ENCODE peak calls at places on chromosomes 1 and 21, in five cellular contexts. S is H54, R is A549, U is GM12892, M is ovary. Y is an unnamed sample.

GRCh38 chr1:39354572-39354971 is 136.9 kb upstream of the BMP8A start:
- DNase-seq in S (no peak), R (no peak), U (no peak), M (no peak), Y (no peak)

GRCh38 chr1:176976236-176976635 is 188.3 kb downstream of the ASTN1 start:
- DNase-seq in S (no peak), R (no peak), U (no peak), M (no peak), Y (no peak)

GRCh38 chr1:919271-919872 is 4.4 kb upstream of the SAMD11 start:
- DNase-seq in S (no peak), R (no peak), U (no peak), M (no peak), Y (no peak)

GRCh38 chr21:25980710-25981109 is 189.9 kb downstream of the APP start:
- DNase-seq in S (no peak), R (no peak), U (no peak), M (no peak), Y (no peak)

GRCh38 chr1:160018900-160019299 is 12.9 kb downstream of the PIGM start:
- DNase-seq in S (peak; percentile 35), R (no peak), U (no peak), M (no peak), Y (no peak)

GRCh38 chr1:39509360-39510009 is 18.0 kb downstream of the BMP8A start:
- DNase-seq in S (no peak), R (no peak), U (peak; percentile 57), M (peak; percentile 87), Y (no peak)

GRCh38 chr1:221429262-221429661 is 312.6 kb downstream of the DUSP10 start:
- DNase-seq in S (no peak), R (no peak), U (no peak), M (no peak), Y (no peak)

GRCh38 chr1:59520759-59521442 is 224.0 kb downstream of the FGGY start:
- DNase-seq in S (no peak), R (no peak), U (no peak), M (peak; percentile 70), Y (no peak)

GRCh38 chr1:60903591-60903990 is 178.8 kb upstream of the NFIA start:
- DNase-seq in S (no peak), R (no peak), U (no peak), M (no peak), Y (peak; percentile 66)

GRCh38 chr1:97340951-97341350 is 579.9 kb downstream of the DPYD start:
- DNase-seq in S (no peak), R (no peak), U (no peak), M (no peak), Y (no peak)

GRCh38 chr1:98677288-98677687 is 15.8 kb downstream of the SNX7 start:
- DNase-seq in S (no peak), R (no peak), U (no peak), M (no peak), Y (no peak)

GRCh38 chr1:23639460-23639859 is 52.1 kb upstream of the RPL11 start:
- DNase-seq in S (no peak), R (no peak), U (no peak), M (no peak), Y (no peak)

GRCh38 chr1:9013824-9014223 is 12.4 kb downstream of the SLC2A7 start:
- DNase-seq in S (no peak), R (no peak), U (no peak), M (no peak), Y (no peak)

GRCh38 chr1:6962390-6962955 is 177.2 kb downstream of the CAMTA1 start:
- DNase-seq in S (peak; percentile 62), R (peak; percentile 75), U (no peak), M (no peak), Y (no peak)

GRCh38 chr21:16302851-16303282 is 573.1 kb downstream of the USP25 start:
- DNase-seq in S (no peak), R (no peak), U (no peak), M (peak; percentile 53), Y (no peak)

GRCh38 chr1:26618561-26618960 is 77.3 kb upstream of the ARID1A start:
- DNase-seq in S (no peak), R (no peak), U (no peak), M (no peak), Y (no peak)

GRCh38 chr1:192809286-192810252 is 730 bp downstream of the RGS2 start:
- DNase-seq in S (no peak), R (peak; percentile 23), U (no peak), M (no peak), Y (peak; percentile 69)

GRCh38 chr1:46637444-46638083 is 21.0 kb upstream of the MOB3C start:
- DNase-seq in S (no peak), R (no peak), U (no peak), M (no peak), Y (no peak)

GRCh38 chr1:50829010-50829958 is 130.8 kb downstream of the FAF1 start:
- DNase-seq in S (no peak), R (no peak), U (no peak), M (no peak), Y (no peak)

GRCh38 chr1:106924360-106924759 is 132.1 kb upstream of the PRMT6 start:
- DNase-seq in S (peak; percentile 16), R (no peak), U (no peak), M (no peak), Y (no peak)

GRCh38 chr1:15949453-15950245 is 26.3 kb downstream of the ZBTB17 start:
- DNase-seq in S (peak; percentile 87), R (peak; percentile 74), U (peak; percentile 81), M (peak; percentile 97), Y (peak; percentile 95)

GRCh38 chr1:48200166-48200900 is 22.2 kb upstream of the SLC5A9 start:
- DNase-seq in S (no peak), R (no peak), U (no peak), M (no peak), Y (no peak)

GRCh38 chr1:212699839-212700596 is at the start of gene BATF3:
- DNase-seq in S (peak; percentile 24), R (peak; percentile 29), U (no peak), M (peak; percentile 45), Y (peak; percentile 79)

GRCh38 chr1:218887141-218887925 is 286.3 kb upstream of the LYPLAL1 start:
- DNase-seq in S (no peak), R (no peak), U (no peak), M (no peak), Y (no peak)

GRCh38 chr1:12541274-12542137 is 76.5 kb downstream of the DHRS3 start:
- DNase-seq in S (no peak), R (no peak), U (no peak), M (peak; percentile 81), Y (no peak)

GRCh38 chr1:39818482-39818881 is 29.8 kb upstream of the BMP8B start:
- DNase-seq in S (no peak), R (no peak), U (no peak), M (no peak), Y (peak; percentile 69)

GRCh38 chr21:36859744-36860501 is 106.5 kb downstream of the HLCS start:
- DNase-seq in S (peak; percentile 77), R (peak; percentile 63), U (peak; percentile 26), M (peak; percentile 45), Y (no peak)

GRCh38 chr1:240495652-240496051 is 116.3 kb downstream of the GREM2 start:
- DNase-seq in S (no peak), R (no peak), U (no peak), M (no peak), Y (no peak)

GRCh38 chr1:155472491-155472890 is 90.1 kb downstream of the ASH1L start:
- DNase-seq in S (no peak), R (no peak), U (no peak), M (no peak), Y (no peak)

GRCh38 chr1:91764471-91765115 is 121.4 kb downstream of the TGFBR3 start:
- DNase-seq in S (no peak), R (no peak), U (no peak), M (no peak), Y (no peak)

GRCh38 chr1:1360511-1361169 is 2.3 kb upstream of the MXRA8 start:
- DNase-seq in S (peak; percentile 92), R (no peak), U (no peak), M (peak; percentile 40), Y (peak; percentile 93)

GRCh38 chr1:45622891-45623394 is 911 bp downstream of the CCDC17 start:
- DNase-seq in S (no peak), R (no peak), U (no peak), M (peak; percentile 51), Y (peak; percentile 70)

GRCh38 chr1:27633640-27634165 is 1.3 kb downstream of the FGR start:
- DNase-seq in S (no peak), R (no peak), U (no peak), M (no peak), Y (no peak)

GRCh38 chr1:115791816-115792215 is 23.3 kb upstream of the CASQ2 start:
- DNase-seq in S (no peak), R (no peak), U (no peak), M (no peak), Y (no peak)

GRCh38 chr1:208187499-208188041 is 56.6 kb downstream of the PLXNA2 start:
- DNase-seq in S (no peak), R (no peak), U (peak; percentile 46), M (no peak), Y (no peak)

GRCh38 chr1:221923921-221924598 is 182.2 kb upstream of the DUSP10 start:
- DNase-seq in S (no peak), R (no peak), U (no peak), M (no peak), Y (no peak)

GRCh38 chr1:211619033-211619996 is 40.4 kb upstream of the SLC30A1 start:
- DNase-seq in S (no peak), R (no peak), U (no peak), M (no peak), Y (no peak)

GRCh38 chr1:108584320-108584968 is 24.5 kb downstream of the EEIG2 start:
- DNase-seq in S (no peak), R (no peak), U (no peak), M (no peak), Y (no peak)

GRCh38 chr1:108585343-108585742 is 25.4 kb downstream of the EEIG2 start:
- DNase-seq in S (no peak), R (no peak), U (no peak), M (no peak), Y (no peak)

GRCh38 chr1:108583757-108584156 is 23.9 kb downstream of the EEIG2 start:
- DNase-seq in S (no peak), R (no peak), U (no peak), M (no peak), Y (no peak)
- TF ChIP-seq POLR2A in S (no peak), R (no peak), U (no peak), M (no peak), Y (no peak)

GRCh38 chr1:42682739-42683529 is 716 bp downstream of the YBX1 start:
- DNase-seq in S (peak; percentile 39), R (peak; percentile 20), U (peak; percentile 56), M (peak; percentile 79), Y (peak; percentile 77)
- TF ChIP-seq POLR2A in S (peak; percentile 46), R (no peak), U (peak; percentile 83), M (no peak), Y (no peak)

DNA sequence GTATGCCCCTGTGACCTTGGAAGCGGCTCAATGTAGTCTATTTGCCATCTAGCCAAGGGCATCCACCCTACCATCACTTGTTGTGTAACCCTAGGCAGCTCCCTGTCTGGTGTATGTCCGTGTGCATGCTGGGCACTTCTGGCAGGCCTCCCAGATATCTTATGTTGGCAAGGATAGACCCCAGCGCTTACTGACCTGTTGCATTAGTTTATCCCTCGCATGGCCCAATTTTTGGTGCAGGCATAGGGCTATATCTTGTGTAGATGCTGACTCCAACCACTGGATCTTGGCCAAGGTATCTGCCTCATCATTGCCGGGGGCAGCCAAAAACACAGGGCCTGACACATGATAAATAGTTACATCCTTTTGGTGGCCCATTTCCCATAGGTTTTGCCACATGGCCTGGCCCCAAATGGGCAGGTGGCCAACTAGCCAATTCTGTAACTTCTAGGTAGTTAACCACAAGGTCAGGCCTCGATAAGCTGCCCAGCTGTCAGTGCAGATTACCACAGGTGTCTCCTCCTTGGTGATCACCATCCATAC is 14.0 kb upstream of the TBX19 start:
- DNase-seq in S (no peak), R (no peak), U (no peak), M (no peak), Y (no peak)
- TF ChIP-seq POLR2A in S (no peak), R (no peak), U (no peak), M (no peak), Y (no peak)

GRCh38 chr1:116909511-116910378 is at the start of gene PTGFRN:
- DNase-seq in S (peak; percentile 33), R (peak; percentile 35), U (peak; percentile 29), M (peak; percentile 82), Y (peak; percentile 84)
- TF ChIP-seq POLR2A in S (no peak), R (no peak), U (no peak), M (peak; percentile 10), Y (no peak)